ENCODE peak calls at places on chromosome 9, in ten cellular contexts. One of them, this sample, is unnamed. For H3K4me1, the result is how much of the 10 kb centered on the place peaks cover.

GRCh38 chr9:136690104-136690840 is 3.0 kb upstream of the AGPAT2 start:
- DNase-seq in lung: no peak
- DNase-seq in OCI-LY7: no peak
- DNase-seq in Karpas-422: no peak
- DNase-seq in stomach: no peak
- DNase-seq in tibial artery: no peak
- DNase-seq in naive thymus-derived CD4-positive, alpha-beta T cell: no peak
- DNase-seq in adrenal gland: no peak
- DNase-seq in ovary: no peak
- DNase-seq in HepG2: no peak
- DNase-seq in this sample: no peak

GRCh38 chr9:21611896-21612295 is 129.8 kb upstream of the IFNE start:
- DNase-seq in lung: no peak
- DNase-seq in OCI-LY7: no peak
- DNase-seq in Karpas-422: no peak
- DNase-seq in stomach: no peak
- DNase-seq in tibial artery: no peak
- DNase-seq in naive thymus-derived CD4-positive, alpha-beta T cell: peak
- DNase-seq in adrenal gland: no peak
- DNase-seq in ovary: no peak
- DNase-seq in HepG2: no peak
- DNase-seq in this sample: no peak

GRCh38 chr9:89878003-89878411 is 273.2 kb downstream of the GADD45G start:
- DNase-seq in lung: no peak
- DNase-seq in OCI-LY7: no peak
- DNase-seq in Karpas-422: no peak
- DNase-seq in stomach: peak
- DNase-seq in tibial artery: no peak
- DNase-seq in naive thymus-derived CD4-positive, alpha-beta T cell: no peak
- DNase-seq in adrenal gland: peak
- DNase-seq in ovary: peak
- DNase-seq in HepG2: no peak
- DNase-seq in this sample: no peak

GRCh38 chr9:35364817-35365585 is 124.9 kb upstream of the RUSC2 start:
- DNase-seq in lung: peak
- DNase-seq in OCI-LY7: no peak
- DNase-seq in Karpas-422: no peak
- DNase-seq in stomach: no peak
- DNase-seq in tibial artery: no peak
- DNase-seq in naive thymus-derived CD4-positive, alpha-beta T cell: no peak
- DNase-seq in adrenal gland: no peak
- DNase-seq in ovary: no peak
- DNase-seq in HepG2: no peak
- DNase-seq in this sample: no peak

GRCh38 chr9:109640232-109641078 is 139.5 kb upstream of the PALM2AKAP2 start:
- DNase-seq in lung: peak
- DNase-seq in OCI-LY7: no peak
- DNase-seq in Karpas-422: no peak
- DNase-seq in stomach: peak
- DNase-seq in tibial artery: peak
- DNase-seq in naive thymus-derived CD4-positive, alpha-beta T cell: no peak
- DNase-seq in adrenal gland: peak
- DNase-seq in ovary: peak
- DNase-seq in HepG2: no peak
- DNase-seq in this sample: peak

GRCh38 chr9:93657331-93658111 is 81.1 kb downstream of the PHF2 start:
- DNase-seq in lung: no peak
- DNase-seq in OCI-LY7: no peak
- DNase-seq in Karpas-422: no peak
- DNase-seq in stomach: no peak
- DNase-seq in tibial artery: peak
- DNase-seq in naive thymus-derived CD4-positive, alpha-beta T cell: no peak
- DNase-seq in adrenal gland: no peak
- DNase-seq in ovary: no peak
- DNase-seq in HepG2: no peak
- DNase-seq in this sample: no peak

GRCh38 chr9:93326056-93326455 is 125.4 kb upstream of the FAM120A start:
- DNase-seq in lung: no peak
- DNase-seq in OCI-LY7: no peak
- DNase-seq in Karpas-422: peak
- DNase-seq in stomach: no peak
- DNase-seq in tibial artery: no peak
- DNase-seq in naive thymus-derived CD4-positive, alpha-beta T cell: no peak
- DNase-seq in adrenal gland: no peak
- DNase-seq in ovary: no peak
- DNase-seq in HepG2: no peak
- DNase-seq in this sample: no peak

GRCh38 chr9:89405832-89406231 is 87.5 kb downstream of the SECISBP2 start:
- DNase-seq in lung: no peak
- DNase-seq in OCI-LY7: peak
- DNase-seq in Karpas-422: no peak
- DNase-seq in stomach: no peak
- DNase-seq in tibial artery: no peak
- DNase-seq in naive thymus-derived CD4-positive, alpha-beta T cell: no peak
- DNase-seq in adrenal gland: no peak
- DNase-seq in ovary: no peak
- DNase-seq in HepG2: no peak
- DNase-seq in this sample: no peak

GRCh38 chr9:132787748-132788159 is 90.3 kb downstream of the AK8 start:
- DNase-seq in lung: no peak
- DNase-seq in OCI-LY7: no peak
- DNase-seq in Karpas-422: no peak
- DNase-seq in stomach: no peak
- DNase-seq in tibial artery: no peak
- DNase-seq in naive thymus-derived CD4-positive, alpha-beta T cell: no peak
- DNase-seq in adrenal gland: no peak
- DNase-seq in ovary: no peak
- DNase-seq in HepG2: peak
- DNase-seq in this sample: no peak

GRCh38 chr9:2740616-2741015 is 23.3 kb downstream of the KCNV2 start:
- DNase-seq in lung: no peak
- DNase-seq in OCI-LY7: no peak
- DNase-seq in Karpas-422: no peak
- DNase-seq in stomach: no peak
- DNase-seq in tibial artery: no peak
- DNase-seq in naive thymus-derived CD4-positive, alpha-beta T cell: no peak
- DNase-seq in adrenal gland: no peak
- DNase-seq in ovary: no peak
- DNase-seq in HepG2: no peak
- DNase-seq in this sample: no peak

GRCh38 chr9:128149001-128149701 is at the start of gene LCN2:
- DNase-seq in lung: peak
- DNase-seq in OCI-LY7: no peak
- DNase-seq in Karpas-422: no peak
- DNase-seq in stomach: peak
- DNase-seq in tibial artery: no peak
- DNase-seq in naive thymus-derived CD4-positive, alpha-beta T cell: no peak
- DNase-seq in adrenal gland: no peak
- DNase-seq in ovary: no peak
- DNase-seq in HepG2: no peak
- DNase-seq in this sample: no peak

GRCh38 chr9:112145886-112146285 is 29.2 kb downstream of the SUSD1 start:
- DNase-seq in lung: no peak
- DNase-seq in OCI-LY7: no peak
- DNase-seq in Karpas-422: no peak
- DNase-seq in stomach: no peak
- DNase-seq in tibial artery: no peak
- DNase-seq in naive thymus-derived CD4-positive, alpha-beta T cell: no peak
- DNase-seq in adrenal gland: no peak
- DNase-seq in ovary: no peak
- DNase-seq in HepG2: no peak
- DNase-seq in this sample: no peak

GRCh38 chr9:21576331-21577189 is 94.4 kb upstream of the IFNE start:
- DNase-seq in lung: no peak
- DNase-seq in OCI-LY7: no peak
- DNase-seq in Karpas-422: no peak
- DNase-seq in stomach: no peak
- DNase-seq in tibial artery: no peak
- DNase-seq in naive thymus-derived CD4-positive, alpha-beta T cell: peak
- DNase-seq in adrenal gland: no peak
- DNase-seq in ovary: no peak
- DNase-seq in HepG2: peak
- DNase-seq in this sample: no peak

GRCh38 chr9:127057970-127058644 is 64.3 kb downstream of the ANGPTL2 start:
- DNase-seq in lung: no peak
- DNase-seq in OCI-LY7: no peak
- DNase-seq in Karpas-422: no peak
- DNase-seq in stomach: peak
- DNase-seq in tibial artery: no peak
- DNase-seq in naive thymus-derived CD4-positive, alpha-beta T cell: no peak
- DNase-seq in adrenal gland: no peak
- DNase-seq in ovary: no peak
- DNase-seq in HepG2: no peak
- DNase-seq in this sample: peak

GRCh38 chr9:120710110-120710981 is 3.9 kb downstream of the MEGF9 start:
- DNase-seq in lung: no peak
- DNase-seq in OCI-LY7: peak
- DNase-seq in Karpas-422: no peak
- DNase-seq in stomach: no peak
- DNase-seq in tibial artery: no peak
- DNase-seq in naive thymus-derived CD4-positive, alpha-beta T cell: peak
- DNase-seq in adrenal gland: no peak
- DNase-seq in ovary: no peak
- DNase-seq in HepG2: peak
- DNase-seq in this sample: no peak
- H3K4me1 ChIP-seq in lung: under half
- H3K4me1 ChIP-seq in OCI-LY7: under half
- H3K4me1 ChIP-seq in Karpas-422: half or more
- H3K4me1 ChIP-seq in stomach: half or more
- H3K4me1 ChIP-seq in tibial artery: under half
- H3K4me1 ChIP-seq in naive thymus-derived CD4-positive, alpha-beta T cell: under half
- H3K4me1 ChIP-seq in adrenal gland: under half
- H3K4me1 ChIP-seq in ovary: under half
- H3K4me1 ChIP-seq in HepG2: half or more
- H3K4me1 ChIP-seq in this sample: under half

GRCh38 chr9:82456621-82457020 is 468.0 kb downstream of the SPATA31D1 start:
- DNase-seq in lung: no peak
- DNase-seq in OCI-LY7: no peak
- DNase-seq in Karpas-422: no peak
- DNase-seq in stomach: no peak
- DNase-seq in tibial artery: no peak
- DNase-seq in naive thymus-derived CD4-positive, alpha-beta T cell: no peak
- DNase-seq in adrenal gland: no peak
- DNase-seq in ovary: no peak
- DNase-seq in HepG2: no peak
- DNase-seq in this sample: no peak
- H3K27ac ChIP-seq in lung: no peak
- H3K27ac ChIP-seq in OCI-LY7: no peak
- H3K27ac ChIP-seq in Karpas-422: no peak
- H3K27ac ChIP-seq in stomach: no peak
- H3K27ac ChIP-seq in tibial artery: no peak
- H3K27ac ChIP-seq in naive thymus-derived CD4-positive, alpha-beta T cell: no peak
- H3K27ac ChIP-seq in adrenal gland: no peak
- H3K27ac ChIP-seq in ovary: no peak
- H3K27ac ChIP-seq in HepG2: no peak
- H3K27ac ChIP-seq in this sample: no peak

GRCh38 chr9:107290619-107291018 is 7.5 kb downstream of the RAD23B start:
- DNase-seq in lung: no peak
- DNase-seq in OCI-LY7: no peak
- DNase-seq in Karpas-422: no peak
- DNase-seq in stomach: no peak
- DNase-seq in tibial artery: no peak
- DNase-seq in naive thymus-derived CD4-positive, alpha-beta T cell: no peak
- DNase-seq in adrenal gland: no peak
- DNase-seq in ovary: no peak
- DNase-seq in HepG2: no peak
- DNase-seq in this sample: no peak

GRCh38 chr9:107293555-107294085 is 10.5 kb downstream of the RAD23B start:
- DNase-seq in lung: no peak
- DNase-seq in OCI-LY7: no peak
- DNase-seq in Karpas-422: no peak
- DNase-seq in stomach: no peak
- DNase-seq in tibial artery: no peak
- DNase-seq in naive thymus-derived CD4-positive, alpha-beta T cell: no peak
- DNase-seq in adrenal gland: peak
- DNase-seq in ovary: no peak
- DNase-seq in HepG2: no peak
- DNase-seq in this sample: no peak

GRCh38 chr9:107295995-107296394 is 12.9 kb downstream of the RAD23B start:
- DNase-seq in lung: no peak
- DNase-seq in OCI-LY7: no peak
- DNase-seq in Karpas-422: no peak
- DNase-seq in stomach: no peak
- DNase-seq in tibial artery: no peak
- DNase-seq in naive thymus-derived CD4-positive, alpha-beta T cell: no peak
- DNase-seq in adrenal gland: no peak
- DNase-seq in ovary: no peak
- DNase-seq in HepG2: no peak
- DNase-seq in this sample: no peak

GRCh38 chr9:107294756-107295155 is 11.7 kb downstream of the RAD23B start:
- DNase-seq in lung: no peak
- DNase-seq in OCI-LY7: no peak
- DNase-seq in Karpas-422: no peak
- DNase-seq in stomach: no peak
- DNase-seq in tibial artery: no peak
- DNase-seq in naive thymus-derived CD4-positive, alpha-beta T cell: no peak
- DNase-seq in adrenal gland: no peak
- DNase-seq in ovary: no peak
- DNase-seq in HepG2: no peak
- DNase-seq in this sample: no peak

GRCh38 chr9:107292811-107293554 is 9.9 kb downstream of the RAD23B start:
- DNase-seq in lung: no peak
- DNase-seq in OCI-LY7: no peak
- DNase-seq in Karpas-422: no peak
- DNase-seq in stomach: no peak
- DNase-seq in tibial artery: no peak
- DNase-seq in naive thymus-derived CD4-positive, alpha-beta T cell: no peak
- DNase-seq in adrenal gland: no peak
- DNase-seq in ovary: no peak
- DNase-seq in HepG2: no peak
- DNase-seq in this sample: no peak
- H3K4me1 ChIP-seq in lung: under half
- H3K4me1 ChIP-seq in OCI-LY7: under half
- H3K4me1 ChIP-seq in Karpas-422: under half
- H3K4me1 ChIP-seq in stomach: under half
- H3K4me1 ChIP-seq in tibial artery: under half
- H3K4me1 ChIP-seq in naive thymus-derived CD4-positive, alpha-beta T cell: under half
- H3K4me1 ChIP-seq in adrenal gland: under half
- H3K4me1 ChIP-seq in ovary: under half
- H3K4me1 ChIP-seq in HepG2: half or more
- H3K4me1 ChIP-seq in this sample: under half

DNA sequence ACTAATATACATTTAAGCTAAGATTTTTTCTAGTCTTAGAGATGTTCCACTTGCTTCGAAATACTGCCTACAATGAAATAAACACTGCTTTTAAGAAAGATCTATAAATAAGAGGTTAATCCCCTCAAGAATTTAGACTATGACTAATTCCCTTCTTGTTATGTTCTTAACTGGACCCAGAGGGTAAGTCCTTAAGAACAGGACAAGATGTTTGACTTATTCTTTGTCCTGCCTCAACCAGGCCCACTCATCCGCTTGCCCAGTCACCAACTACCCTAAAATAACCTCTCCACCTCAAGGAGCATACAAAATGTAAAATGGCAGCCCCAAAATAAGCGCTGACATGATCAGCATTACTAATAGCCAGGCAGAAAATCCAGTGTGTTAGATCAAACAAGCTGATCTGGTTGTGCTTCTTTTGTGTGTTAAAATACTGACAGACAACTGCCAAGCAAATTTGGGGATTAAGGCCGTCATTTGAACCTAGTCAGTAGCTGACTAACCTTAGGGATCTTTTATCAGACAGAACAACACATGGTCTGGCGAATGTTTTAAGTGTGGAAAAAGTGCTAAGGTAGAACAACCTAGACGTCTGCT is 93.7 kb upstream of the SMC5 start:
- DNase-seq in lung: no peak
- DNase-seq in OCI-LY7: no peak
- DNase-seq in Karpas-422: no peak
- DNase-seq in stomach: no peak
- DNase-seq in tibial artery: no peak
- DNase-seq in naive thymus-derived CD4-positive, alpha-beta T cell: no peak
- DNase-seq in adrenal gland: no peak
- DNase-seq in ovary: no peak
- DNase-seq in HepG2: no peak
- DNase-seq in this sample: no peak
- H3K27ac ChIP-seq in lung: no peak
- H3K27ac ChIP-seq in OCI-LY7: no peak
- H3K27ac ChIP-seq in Karpas-422: no peak
- H3K27ac ChIP-seq in stomach: no peak
- H3K27ac ChIP-seq in tibial artery: no peak
- H3K27ac ChIP-seq in naive thymus-derived CD4-positive, alpha-beta T cell: no peak
- H3K27ac ChIP-seq in adrenal gland: no peak
- H3K27ac ChIP-seq in ovary: no peak
- H3K27ac ChIP-seq in HepG2: no peak
- H3K27ac ChIP-seq in this sample: no peak

This sample was measured in thoracic aorta.